ENCODE peak calls at places on chromosomes 16 and 17, in seven cellular contexts. M is WTC11; H is activated CD4-positive, alpha-beta T cell treated with anti-CD3 and anti-CD28 coated beads for 48 hours; E is activated CD8-positive, alpha-beta memory T cell treated with anti-CD3 and anti-CD28 coated beads for 1 hour; D is KG1; X is AG04449; W is HTR-8/SVneo. G is an unnamed sample.

GRCh38 chr16:57023541-57024249 is 34.3 kb downstream of the NLRC5 start:
- DNase-seq in M (no peak), H (peak), E (peak), D (no peak), X (no peak), W (no peak), G (peak)

GRCh38 chr17:1360975-1361374 is 39.0 kb downstream of the YWHAE start:
- DNase-seq in M (no peak), H (peak), E (no peak), D (no peak), X (no peak), W (no peak), G (peak)

GRCh38 chr17:38747385-38748328 is 479 bp downstream of the PCGF2 start:
- DNase-seq in M (peak), H (no peak), E (no peak), D (no peak), X (no peak), W (no peak), G (no peak)

GRCh38 chr17:70810609-70811008 is 641.3 kb downstream of the KCNJ2 start:
- DNase-seq in M (no peak), H (no peak), E (no peak), D (no peak), X (no peak), W (no peak), G (no peak)

GRCh38 chr17:29710891-29711418 is 88.2 kb upstream of the CORO6 start:
- DNase-seq in M (no peak), H (no peak), E (no peak), D (no peak), X (no peak), W (peak), G (no peak)

GRCh38 chr16:75805946-75806345 is 79.7 kb upstream of the CPHXL start:
- DNase-seq in M (no peak), H (no peak), E (no peak), D (no peak), X (no peak), W (no peak), G (no peak)

GRCh38 chr16:19185510-19185851 is 17.4 kb downstream of the SYT17 start:
- DNase-seq in M (no peak), H (no peak), E (no peak), D (no peak), X (no peak), W (no peak), G (no peak)

GRCh38 chr17:74842146-74842598 is 17.5 kb downstream of the GRIN2C start:
- DNase-seq in M (no peak), H (no peak), E (no peak), D (no peak), X (no peak), W (peak), G (no peak)

GRCh38 chr17:41777579-41778188 is 8.8 kb downstream of the JUP start:
- DNase-seq in M (no peak), H (no peak), E (no peak), D (no peak), X (peak), W (peak), G (no peak)

GRCh38 chr17:6551909-6552768 is 4.2 kb downstream of the PITPNM3 start:
- DNase-seq in M (no peak), H (no peak), E (no peak), D (no peak), X (no peak), W (no peak), G (no peak)

GRCh38 chr17:55152236-55152635 is 112.5 kb upstream of the HLF start:
- DNase-seq in M (no peak), H (no peak), E (no peak), D (no peak), X (no peak), W (no peak), G (no peak)

G was measured in activated naive CD4-positive, alpha-beta T cell treated with anti-CD3 and anti-CD28 coated beads for 36 hours.